ENCODE peak calls at places on chromosomes 13 and 19, in four cellular contexts. O is A549, X is HCT116, Q is SK-N-SH. H is an unnamed sample.

GRCh38 chr13:40662866-40663265 is 3.6 kb downstream of the FOXO1 start:
- DNase-seq in O (no peak), X (no peak), Q (no peak), H (no peak)

GRCh38 chr19:13783565-13784500 is 9.6 kb downstream of the C19orf53 start:
- DNase-seq in O (no peak), X (no peak), Q (no peak), H (no peak)

GRCh38 chr19:57566396-57567256 is 7.0 kb upstream of the ZNF550 start:
- DNase-seq in O (peak; percentile 60), X (peak; percentile 34), Q (no peak), H (peak; percentile 36)

GRCh38 chr19:13398780-13399726 is 107.2 kb downstream of the CACNA1A start:
- DNase-seq in O (peak; percentile 2), X (peak; percentile 80), Q (no peak), H (peak; percentile 19)

GRCh38 chr19:2274937-2275535 is 6.9 kb downstream of the PEAK3 start:
- DNase-seq in O (peak; percentile 68), X (no peak), Q (peak; percentile 89), H (peak; percentile 73)

GRCh38 chr13:77291779-77292178 is 35.1 kb downstream of the MYCBP2 start:
- DNase-seq in O (no peak), X (no peak), Q (no peak), H (no peak)

GRCh38 chr19:34428549-34429285 is 536 bp downstream of the UBA2 start:
- DNase-seq in O (peak; percentile 52), X (no peak), Q (peak; percentile 47), H (peak; percentile 31)

GRCh38 chr19:2331601-2332246 is 3.2 kb downstream of the SPPL2B start:
- DNase-seq in O (no peak), X (no peak), Q (no peak), H (no peak)

GRCh38 chr13:41802033-41802683 is 158.8 kb downstream of the VWA8 start:
- DNase-seq in O (no peak), X (no peak), Q (no peak), H (no peak)

GRCh38 chr19:11100064-11100463 is 10.8 kb downstream of the LDLR start:
- DNase-seq in O (no peak), X (no peak), Q (no peak), H (no peak)

GRCh38 chr19:11098327-11098726 is 9.1 kb downstream of the LDLR start:
- DNase-seq in O (no peak), X (no peak), Q (no peak), H (no peak)

GRCh38 chr19:11096210-11096841 is 7.1 kb downstream of the LDLR start:
- DNase-seq in O (no peak), X (no peak), Q (no peak), H (peak; percentile 67)

GRCh38 chr19:11101057-11101456 is 11.8 kb downstream of the LDLR start:
- DNase-seq in O (no peak), X (no peak), Q (no peak), H (no peak)

DNA sequence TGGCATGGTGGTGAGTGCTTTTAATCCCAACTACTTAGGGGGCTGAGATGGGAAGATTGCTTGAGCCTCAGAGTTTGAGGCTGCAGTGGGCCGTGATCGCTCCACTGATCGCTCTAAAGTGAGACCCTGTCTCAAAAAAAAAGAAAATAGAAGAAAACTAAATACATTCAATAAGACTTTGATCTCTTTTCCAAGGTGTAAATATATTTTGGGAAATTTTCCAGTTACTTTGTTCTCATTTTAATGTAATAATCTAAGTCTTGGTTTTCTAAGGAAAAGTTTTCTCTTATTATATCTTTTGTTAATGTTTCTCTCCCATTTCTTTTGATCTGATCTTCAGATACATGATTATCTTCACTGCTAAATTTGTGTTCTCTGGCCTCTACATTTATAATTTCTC is 9.6 kb downstream of the LDLR start:
- DNase-seq in O (no peak), X (no peak), Q (no peak), H (no peak)
- H3K4me3 ChIP-seq in O (no peak overlapping the region), X (no peak overlapping the region), Q (no peak overlapping the region), H (no peak overlapping the region)

GRCh38 chr19:55178781-55179569 is 1.1 kb downstream of the SYT5 start:
- DNase-seq in O (peak; percentile 91), X (peak; percentile 69), Q (peak; percentile 97), H (peak; percentile 52)
- TF ChIP-seq MAX in O (no peak), X (no peak), Q (no peak), H (no peak)

GRCh38 chr13:38346764-38347163 is 2.9 kb upstream of the UFM1 start:
- DNase-seq in O (no peak), X (no peak), Q (no peak), H (no peak)

GRCh38 chr13:38340624-38341023 is 9.0 kb upstream of the UFM1 start:
- DNase-seq in O (no peak), X (no peak), Q (no peak), H (no peak)

GRCh38 chr13:38338089-38338488 is 11.6 kb upstream of the UFM1 start:
- DNase-seq in O (no peak), X (no peak), Q (no peak), H (no peak)

DNA sequence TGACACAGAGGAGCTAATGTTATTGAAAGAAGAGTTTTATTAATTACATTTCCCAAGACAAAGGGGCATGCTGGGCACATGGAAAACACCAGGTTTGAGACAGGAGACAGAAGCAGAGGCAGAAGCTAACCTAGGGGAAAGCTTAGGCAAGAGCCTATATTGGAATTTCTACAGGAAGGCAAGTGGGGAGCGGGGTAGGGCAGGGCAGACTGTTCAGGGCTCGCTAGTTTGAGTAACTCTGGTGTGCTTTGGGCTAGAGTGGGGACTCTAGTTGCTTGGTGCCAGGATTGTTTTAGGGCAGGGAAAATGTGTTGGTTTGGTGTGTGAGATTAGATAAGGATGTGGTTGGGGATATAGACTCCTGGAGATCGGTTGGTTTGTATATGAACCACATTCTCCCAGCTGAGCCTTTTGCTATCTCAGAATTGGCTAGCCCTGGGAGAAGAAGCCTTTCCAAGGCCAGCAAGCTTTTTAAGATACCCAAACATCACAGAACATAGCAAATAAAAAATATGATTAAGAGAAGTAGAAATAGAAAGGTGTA is 8.4 kb upstream of the UFM1 start:
- DNase-seq in O (no peak), X (no peak), Q (no peak), H (no peak)
- TF ChIP-seq CTCF in O (no peak), X (no peak), Q (no peak), H (no peak)

DNA sequence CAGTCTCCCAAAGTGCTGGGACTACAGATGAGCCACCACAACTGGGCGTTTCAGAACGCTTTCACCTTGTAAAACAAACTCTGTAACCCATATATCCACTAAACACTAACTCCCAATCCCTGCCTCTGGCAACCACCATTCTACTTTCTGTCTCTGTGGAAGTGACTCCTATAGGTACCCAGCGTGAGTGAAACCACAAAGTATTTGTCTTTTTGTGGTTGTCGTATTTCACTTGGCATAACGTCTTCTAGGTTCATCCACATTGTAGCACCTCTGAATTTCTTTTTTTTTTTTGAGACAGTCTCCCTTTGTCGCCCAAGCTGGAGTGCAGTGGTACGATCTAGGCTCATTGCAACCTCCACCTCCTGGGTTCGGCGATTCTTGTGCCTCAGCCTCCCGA is 44.8 kb downstream of the BRD4 start:
- DNase-seq in O (no peak), X (no peak), Q (no peak), H (no peak)
- H3K4me3 ChIP-seq in O (no peak overlapping the region), X (no peak overlapping the region), Q (no peak overlapping the region), H (no peak overlapping the region)

H was measured in NB4.